ENCODE peak calls at places on chromosomes 6 and 20, in four cellular contexts. P is brain microvascular endothelial cell, H is IMR-90, N is upper lobe of right lung. C is an unnamed sample.

GRCh38 chr6:107820571-107821261 is 3.4 kb downstream of the SCML4 start:
- DNase-seq in P (no peak), H (no peak), N (no peak), C (no peak)

GRCh38 chr6:137783640-137784198 is 83.3 kb upstream of the TNFAIP3 start:
- DNase-seq in P (no peak), H (no peak), N (no peak), C (no peak)

GRCh38 chr20:10278416-10278815 is 59.8 kb downstream of the SNAP25 start:
- DNase-seq in P (no peak), H (no peak), N (no peak), C (no peak)

GRCh38 chr6:114376611-114377206 is 33.9 kb upstream of the HS3ST5 start:
- DNase-seq in P (no peak), H (no peak), N (no peak), C (no peak)

GRCh38 chr6:137341721-137342195 is 122.6 kb upstream of the IFNGR1 start:
- DNase-seq in P (no peak), H (no peak), N (no peak), C (no peak)

GRCh38 chr20:47857142-47857993 is 72.1 kb upstream of the SULF2 start:
- DNase-seq in P (no peak), H (no peak), N (no peak), C (no peak)

GRCh38 chr6:30483677-30484279 is 5.5 kb upstream of the HLA-E start:
- DNase-seq in P (peak), H (peak), N (no peak), C (no peak)

GRCh38 chr20:11941593-11942261 is 24.0 kb downstream of the BTBD3 start:
- DNase-seq in P (no peak), H (no peak), N (no peak), C (no peak)

GRCh38 chr6:170221753-170222400 is 69.0 kb downstream of the DLL1 start:
- DNase-seq in P (no peak), H (no peak), N (no peak), C (no peak)

GRCh38 chr6:152368761-152369624 is 268.2 kb downstream of the SYNE1 start:
- DNase-seq in P (no peak), H (peak), N (no peak), C (peak)

GRCh38 chr20:58832442-58832841 is 18.3 kb downstream of the GNAS-AS1 start:
- DNase-seq in P (no peak), H (no peak), N (no peak), C (no peak)

GRCh38 chr6:110285306-110286060 is 72.7 kb downstream of the METTL24 start:
- DNase-seq in P (no peak), H (no peak), N (no peak), C (no peak)

GRCh38 chr6:149859368-149859767 is 4.8 kb downstream of the LRP11 start:
- DNase-seq in P (peak), H (peak), N (peak), C (peak)

GRCh38 chr20:12435254-12435653 is 517.6 kb downstream of the BTBD3 start:
- DNase-seq in P (no peak), H (no peak), N (no peak), C (no peak)

GRCh38 chr20:33531047-33531877 is 41.4 kb downstream of the CBFA2T2 start:
- DNase-seq in P (no peak), H (peak), N (no peak), C (no peak)

GRCh38 chr6:16324622-16325225 is 86.3 kb downstream of the GMPR start:
- DNase-seq in P (peak), H (peak), N (no peak), C (no peak)

GRCh38 chr20:57650756-57651483 is 30.7 kb upstream of the ZBP1 start:
- DNase-seq in P (no peak), H (no peak), N (peak), C (no peak)

GRCh38 chr6:2196079-2196679 is 49.2 kb downstream of the GMDS start:
- DNase-seq in P (peak), H (peak), N (no peak), C (no peak)

GRCh38 chr20:35734374-35734773 is 7.7 kb downstream of the RBM39 start:
- DNase-seq in P (no peak), H (no peak), N (no peak), C (no peak)
- H3K4me3 ChIP-seq in P (no peak), H (no peak), N (no peak), C (no peak)

GRCh38 chr20:62363920-62364851 is 2.9 kb downstream of the LAMA5 start:
- DNase-seq in P (peak), H (no peak), N (peak), C (no peak)
- H3K4me3 ChIP-seq in P (no peak), H (no peak), N (peak), C (no peak)

GRCh38 chr6:3744211-3744900 is 7.2 kb downstream of the PXDC1 start:
- DNase-seq in P (no peak), H (no peak), N (no peak), C (no peak)
- H3K4me3 ChIP-seq in P (no peak), H (no peak), N (no peak), C (no peak)

GRCh38 chr20:20365593-20365992 is 2.3 kb upstream of the INSM1 start:
- DNase-seq in P (no peak), H (no peak), N (no peak), C (no peak)

GRCh38 chr20:20362774-20363435 is 5.0 kb upstream of the INSM1 start:
- DNase-seq in P (no peak), H (no peak), N (no peak), C (no peak)

GRCh38 chr20:20364016-20364746 is 3.7 kb upstream of the INSM1 start:
- DNase-seq in P (no peak), H (no peak), N (no peak), C (no peak)

GRCh38 chr20:20364747-20365558 is 3.0 kb upstream of the INSM1 start:
- DNase-seq in P (no peak), H (no peak), N (no peak), C (no peak)

GRCh38 chr20:20363449-20364015 is 4.4 kb upstream of the INSM1 start:
- DNase-seq in P (no peak), H (no peak), N (no peak), C (no peak)
- H3K4me3 ChIP-seq in P (no peak), H (no peak), N (no peak), C (no peak)

GRCh38 chr6:93418448-93419303 is 683 bp downstream of the EPHA7 start:
- DNase-seq in P (peak), H (no peak), N (peak), C (no peak)

GRCh38 chr6:93418113-93418447 is 1.3 kb downstream of the EPHA7 start:
- DNase-seq in P (no peak), H (no peak), N (no peak), C (no peak)

GRCh38 chr6:93416575-93417420 is 2.6 kb downstream of the EPHA7 start:
- DNase-seq in P (no peak), H (no peak), N (no peak), C (no peak)

GRCh38 chr6:93419304-93420162 is at the start of gene EPHA7:
- DNase-seq in P (peak), H (peak), N (peak), C (peak)

DNA sequence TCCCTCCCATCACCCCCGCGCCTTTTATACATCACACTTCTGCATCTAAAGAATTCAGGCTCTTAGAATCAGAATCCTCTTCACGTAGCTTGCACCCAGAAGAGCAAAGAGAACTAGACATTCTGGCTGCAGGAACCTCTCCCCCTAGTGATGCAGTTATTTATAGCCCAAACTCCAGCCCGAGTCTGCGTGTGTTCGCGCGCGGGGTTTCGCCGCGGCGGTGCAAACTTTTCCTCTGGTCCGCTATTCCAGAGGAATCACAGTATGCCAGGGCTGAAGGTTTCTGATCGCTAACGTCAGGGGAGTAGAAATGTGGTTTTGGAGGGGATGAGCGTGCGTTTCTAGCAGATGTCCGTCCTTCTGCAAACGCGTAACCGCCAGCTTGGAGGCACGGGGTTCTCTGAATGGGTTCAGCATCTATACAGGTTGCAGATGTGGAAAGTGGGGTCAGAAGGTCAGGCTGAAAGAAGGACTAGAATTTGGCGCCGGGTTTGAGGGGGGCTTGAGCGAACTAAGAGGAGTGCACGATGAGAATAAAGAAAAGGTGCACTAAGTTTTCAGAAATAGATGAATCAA is 1.9 kb downstream of the EPHA7 start:
- DNase-seq in P (peak), H (no peak), N (no peak), C (no peak)
- H3K4me3 ChIP-seq in P (peak), H (no peak), N (no peak), C (peak)